ENCODE peak calls at places on chromosomes 7 and 10, in four cellular contexts. Z is tibial artery, X is hepatocyte, P is prostate gland. K is an unnamed sample. For H3K9me3 and H3K4me1, the result is how much of the 10 kb centered on the place peaks cover.

GRCh38 chr7:4957847-4958476 is 1.0 kb downstream of the MMD2 start:
- DNase-seq in P (no peak), Z (no peak), X (no peak), K (no peak)

GRCh38 chr7:50349963-50350944 is 45.7 kb downstream of the IKZF1 start:
- DNase-seq in X (no peak), Z (no peak), P (no peak), K (no peak)

GRCh38 chr7:84144480-84144879 is 50.1 kb downstream of the SEMA3A start:
- DNase-seq in P (no peak), Z (no peak), X (no peak), K (no peak)

GRCh38 chr10:74194999-74195398 is 44.0 kb downstream of the ADK start:
- DNase-seq in Z (no peak), P (no peak), X (no peak), K (no peak)

GRCh38 chr10:124546957-124547650 is 85.5 kb downstream of the LHPP start:
- DNase-seq in P (no peak), Z (no peak), X (no peak), K (no peak)

GRCh38 chr10:30438016-30438850 is 4.2 kb downstream of the MAP3K8 start:
- DNase-seq in P (no peak), X (no peak), Z (no peak), K (no peak)

GRCh38 chr10:120415709-120416330 is 41.2 kb upstream of the PLPP4 start:
- DNase-seq in P (no peak), Z (no peak), X (no peak), K (peak)

GRCh38 chr10:58140706-58141347 is 126.9 kb downstream of the IPMK start:
- DNase-seq in X (no peak), P (no peak), Z (no peak), K (no peak)

GRCh38 chr7:55080000-55080629 is 61.3 kb downstream of the EGFR start:
- DNase-seq in X (no peak), P (no peak), Z (no peak), K (no peak)

GRCh38 chr10:101995451-101996063 is 60.4 kb downstream of the ARMH3 start:
- DNase-seq in P (no peak), Z (no peak), X (no peak), K (no peak)

GRCh38 chr10:95480102-95480900 is 80.9 kb downstream of the SORBS1 start:
- DNase-seq in P (no peak), Z (peak), X (peak), K (no peak)

GRCh38 chr7:30468041-30468440 is 10.5 kb downstream of the NOD1 start:
- DNase-seq in Z (no peak), X (no peak), P (no peak), K (no peak)

GRCh38 chr10:78981257-78981969 is 87.4 kb upstream of the ZMIZ1 start:
- DNase-seq in Z (no peak), X (no peak), P (no peak), K (no peak)

GRCh38 chr10:53754851-53755250 is 982.3 kb upstream of the MBL2 start:
- DNase-seq in X (no peak), Z (no peak), P (no peak), K (no peak)

GRCh38 chr7:130345106-130345505 is 490 bp downstream of the CPA5 start:
- DNase-seq in X (no peak), P (no peak), Z (no peak), K (no peak)

GRCh38 chr10:29543715-29544114 is 91.1 kb downstream of the SVIL start:
- DNase-seq in Z (no peak), X (no peak), P (no peak), K (no peak)

GRCh38 chr7:22628112-22628511 is 98.9 kb upstream of the IL6 start:
- DNase-seq in Z (no peak), P (no peak), X (no peak), K (no peak)

GRCh38 chr10:29746080-29746797 is 111.5 kb upstream of the SVIL start:
- DNase-seq in P (no peak), X (no peak), Z (no peak), K (no peak)

GRCh38 chr10:24981161-24981710 is 28.8 kb upstream of the PRTFDC1 start:
- DNase-seq in P (no peak), X (no peak), Z (no peak), K (no peak)

GRCh38 chr10:77220150-77220549 is 417.5 kb downstream of the KCNMA1 start:
- DNase-seq in P (no peak), X (no peak), Z (no peak), K (no peak)

GRCh38 chr10:23522345-23522744 is 83.5 kb downstream of the OTUD1 start:
- DNase-seq in X (no peak), P (no peak), Z (no peak), K (no peak)

GRCh38 chr10:67676208-67676825 is 19.7 kb downstream of the CTNNA3 start:
- DNase-seq in X (no peak), Z (no peak), P (no peak), K (no peak)

GRCh38 chr7:3089493-3089892 is 45.8 kb upstream of the CARD11 start:
- DNase-seq in X (peak), Z (no peak), P (no peak), K (no peak)

GRCh38 chr7:4638781-4639575 is 43.1 kb upstream of the FOXK1 start:
- DNase-seq in P (no peak), Z (no peak), X (no peak), K (no peak)

GRCh38 chr10:124995605-124996004 is 53.7 kb downstream of the ZRANB1 start:
- DNase-seq in P (no peak), Z (no peak), X (no peak), K (no peak)

GRCh38 chr7:140911746-140912145 is 13.0 kb downstream of the BRAF start:
- DNase-seq in X (no peak), P (no peak), Z (no peak), K (no peak)

GRCh38 chr10:69372126-69372980 is 44.4 kb downstream of the TACR2 start:
- DNase-seq in X (no peak), P (no peak), Z (no peak), K (no peak)

GRCh38 chr10:73110345-73110849 is at the start of gene NUDT13:
- DNase-seq in P (peak), Z (peak), X (peak), K (peak)

GRCh38 chr7:107998660-107999480 is 4.1 kb downstream of the LAMB1 start:
- DNase-seq in X (no peak), Z (no peak), P (no peak), K (no peak)

GRCh38 chr10:89242340-89242680 is 9.3 kb downstream of the LIPA start:
- DNase-seq in X (no peak), Z (no peak), P (no peak), K (no peak)

GRCh38 chr7:150406565-150407421 is 27.7 kb downstream of the ZNF775 start:
- DNase-seq in X (peak), Z (no peak), P (peak), K (peak)

DNA sequence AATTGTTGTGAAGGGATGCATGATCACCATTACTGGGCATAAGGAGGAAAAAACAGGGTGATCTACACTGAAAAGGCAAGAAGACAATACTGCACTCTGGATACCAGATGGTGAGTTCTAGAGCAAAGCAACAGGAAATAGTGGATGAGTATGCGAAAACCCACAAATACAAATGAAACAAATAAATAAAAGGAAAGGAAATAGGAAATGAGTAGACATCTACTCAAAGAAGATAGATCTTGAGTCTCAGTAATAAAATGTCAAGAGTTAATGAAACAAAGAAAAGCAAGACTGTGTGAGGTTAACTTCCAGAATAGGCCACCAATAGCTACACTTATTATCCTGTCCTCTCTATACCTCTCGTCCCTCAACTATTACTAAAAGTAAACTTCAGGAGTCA is 11.7 kb downstream of the ORC5 start:
- DNase-seq in X (no peak), Z (no peak), P (no peak), K (peak)
- H3K9me3 ChIP-seq in X (under half), Z (under half), P (under half), K (under half)

GRCh38 chr10:35396560-35397434 is 60.5 kb downstream of the CCNY start:
- DNase-seq in P (no peak), X (no peak), Z (no peak), K (no peak)
- H3K4me1 ChIP-seq in P (under half), X (under half), Z (under half), K (under half)

DNA sequence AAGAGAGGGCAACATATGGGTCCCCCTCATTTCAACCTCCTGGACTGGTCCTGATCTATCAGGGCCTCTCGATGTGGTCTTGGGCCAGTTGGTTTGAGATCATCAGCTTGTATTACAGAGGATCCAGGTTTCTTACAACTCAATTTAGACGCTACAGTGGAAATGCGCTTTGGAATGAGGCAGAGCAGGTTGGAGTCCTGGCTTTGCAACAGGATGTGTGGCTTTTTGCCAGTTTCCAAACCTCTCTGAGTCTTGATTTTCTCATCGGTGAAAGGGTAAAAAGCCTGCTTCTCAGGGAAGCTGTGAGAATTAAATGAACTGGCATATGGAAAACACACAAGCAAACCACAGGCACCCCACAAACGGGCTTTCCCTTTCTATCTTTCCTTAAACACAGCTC is 37.5 kb upstream of the MKI67 start:
- DNase-seq in Z (no peak), P (no peak), X (no peak), K (no peak)
- H3K9me3 ChIP-seq in Z (under half), P (under half), X (under half), K (under half)

GRCh38 chr10:6512182-6512581 is 67.9 kb downstream of the PRKCQ start:
- DNase-seq in P (no peak), X (no peak), Z (no peak), K (no peak)
- H3K4me1 ChIP-seq in P (under half), X (under half), Z (under half), K (under half)

GRCh38 chr7:159271795-159272194 is 127.1 kb upstream of the VIPR2 start:
- DNase-seq in Z (no peak), X (no peak), P (no peak), K (no peak)
- H3K9me3 ChIP-seq in Z (under half), X (under half), P (under half), K (under half)

DNA sequence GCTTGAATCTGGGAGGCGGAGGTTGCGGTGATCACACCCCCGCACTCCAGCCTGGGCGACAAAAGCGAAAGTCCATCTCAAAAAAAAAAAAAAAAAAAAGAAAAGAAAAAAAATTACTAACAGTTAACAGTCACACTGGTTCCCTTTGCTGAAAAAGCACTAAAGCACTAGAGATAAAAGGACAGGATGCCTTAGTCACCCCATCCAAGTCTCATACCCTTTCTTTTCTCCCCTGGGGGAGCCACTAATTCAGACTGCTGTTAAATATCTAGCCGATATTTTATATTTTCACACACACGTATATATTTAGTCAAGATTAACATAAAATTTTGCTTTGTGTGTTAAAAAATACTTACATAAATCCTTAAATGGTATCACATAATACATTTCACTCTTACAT is 25.2 kb downstream of the BAIAP2L1 start:
- DNase-seq in Z (no peak), P (no peak), X (no peak), K (no peak)
- H3K4me1 ChIP-seq in Z (under half), P (under half), X (under half), K (under half)

DNA sequence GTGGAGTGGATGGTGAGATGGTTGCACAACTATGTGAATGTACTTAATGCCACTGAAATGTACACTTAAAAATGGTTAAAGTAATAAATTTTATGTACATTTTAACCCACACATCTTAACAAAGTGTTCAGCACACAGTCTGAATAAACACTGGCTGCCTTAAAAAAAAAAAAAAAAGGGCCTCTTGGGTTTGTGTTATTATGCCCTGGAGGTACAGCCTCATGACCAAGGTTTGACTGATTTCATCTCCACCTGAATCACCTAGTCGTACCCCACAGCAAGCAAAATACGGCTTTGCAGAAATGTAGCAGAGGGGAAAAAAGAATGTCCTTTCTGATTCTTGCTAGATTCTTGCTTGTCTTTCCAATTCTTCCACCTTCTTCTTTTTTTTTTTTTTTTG is 26.5 kb downstream of the BUB3 start:
- DNase-seq in X (no peak), Z (no peak), P (no peak), K (no peak)
- H3K9me3 ChIP-seq in X (under half), Z (under half), P (under half), K (under half)

K was measured in SJSA1.